ENCODE peak calls at places on chromosome 9, in nine cellular contexts. D is caudate nucleus; O is GM10248; H is RPMI7951; V is NCI-H1092; I is activated CD8-positive, alpha-beta T cell treated with anti-CD3 and anti-CD28 coated beads for 36 hours; G is type B pancreatic cell; F is WTC11; P is effector CD4-positive, alpha-beta T cell. Z is an unnamed sample.

GRCh38 chr9:85264695-85265094 is 477.1 kb downstream of the AGTPBP1 start:
- DNase-seq in P (no peak), H (no peak), I (no peak), F (no peak), D (no peak), V (no peak), G (no peak), O (no peak), Z (no peak)

GRCh38 chr9:82645591-82645990 is 417.4 kb downstream of the RASEF start:
- DNase-seq in G (no peak), H (no peak), O (no peak), V (no peak), P (no peak), I (no peak), D (no peak), F (no peak), Z (no peak)

GRCh38 chr9:112173489-112174222 is 1.4 kb downstream of the SUSD1 start:
- DNase-seq in P (no peak), I (no peak), O (no peak), D (no peak), G (no peak), H (no peak), V (no peak), F (no peak), Z (no peak)

GRCh38 chr9:82939451-82939850 is 123.5 kb downstream of the RASEF start:
- DNase-seq in F (no peak), I (no peak), P (no peak), G (no peak), O (no peak), D (no peak), H (no peak), V (peak), Z (no peak)

GRCh38 chr9:136391737-136392537 is 8.0 kb downstream of the SNAPC4 start:
- DNase-seq in F (no peak), H (no peak), I (no peak), O (no peak), D (no peak), G (no peak), P (no peak), V (no peak), Z (no peak)

GRCh38 chr9:126438757-126439401 is 112.2 kb downstream of the MVB12B start:
- DNase-seq in I (peak), P (no peak), H (no peak), O (no peak), D (no peak), V (no peak), F (no peak), G (peak), Z (no peak)

GRCh38 chr9:133657120-133657661 is 21.0 kb downstream of the DBH start:
- DNase-seq in G (no peak), I (no peak), O (no peak), F (no peak), P (no peak), D (no peak), V (peak), H (no peak), Z (no peak)

GRCh38 chr9:71590362-71590761 is 178.0 kb downstream of the CEMIP2 start:
- DNase-seq in P (no peak), D (no peak), V (no peak), G (no peak), O (no peak), H (no peak), I (no peak), F (no peak), Z (no peak)

GRCh38 chr9:83933804-83934203 is 12.6 kb upstream of the KIF27 start:
- DNase-seq in I (no peak), V (no peak), O (no peak), P (no peak), D (no peak), G (no peak), F (no peak), H (peak), Z (no peak)

GRCh38 chr9:126724226-126724625 is 80.6 kb upstream of the ZBTB43 start:
- DNase-seq in O (no peak), D (no peak), P (no peak), H (peak), I (no peak), F (no peak), V (no peak), G (no peak), Z (no peak)

GRCh38 chr9:37944671-37945481 is 40.9 kb upstream of the SLC25A51 start:
- DNase-seq in F (peak), P (no peak), V (no peak), G (no peak), H (peak), D (no peak), O (no peak), I (no peak), Z (no peak)

GRCh38 chr9:19231126-19232035 is 888 bp downstream of the DENND4C start:
- DNase-seq in O (peak), P (peak), D (peak), F (peak), V (no peak), H (peak), G (no peak), I (peak), Z (peak)

GRCh38 chr9:135821733-135822382 is 85.5 kb downstream of the CAMSAP1 start:
- DNase-seq in V (no peak), I (no peak), P (no peak), O (no peak), G (peak), F (no peak), H (no peak), D (no peak), Z (no peak)

GRCh38 chr9:126543490-126543889 is 70.2 kb upstream of the LMX1B start:
- DNase-seq in V (no peak), I (no peak), G (no peak), P (no peak), O (no peak), F (no peak), H (no peak), D (no peak), Z (no peak)

GRCh38 chr9:137441289-137441934 is at the start of gene ENTPD8:
- DNase-seq in F (peak), I (no peak), P (no peak), V (peak), O (peak), G (no peak), D (no peak), H (no peak), Z (peak)

GRCh38 chr9:33506626-33507370 is 17.3 kb upstream of the ANKRD18B start:
- DNase-seq in G (no peak), P (no peak), O (no peak), I (peak), D (no peak), V (no peak), H (peak), F (no peak), Z (no peak)

GRCh38 chr9:135098400-135099105 is 11.1 kb downstream of the OLFM1 start:
- DNase-seq in D (no peak), V (no peak), H (peak), O (peak), F (peak), I (peak), P (no peak), G (no peak), Z (no peak)